ENCODE peak calls at places on chromosome 9, in five cellular contexts. One of them, this sample, is unnamed.

GRCh38 chr9:120729796-120730195 is 15.5 kb upstream of the MEGF9 start:
- DNase-seq in esophagus squamous epithelium: no peak
- DNase-seq in head of caudate nucleus: no peak
- DNase-seq in fibroblast of the aortic adventitia: peak; percentile 19
- DNase-seq in NCI-H460: no peak
- DNase-seq in this sample: no peak

GRCh38 chr9:137987244-137988030 is 109.9 kb downstream of the CACNA1B start:
- DNase-seq in esophagus squamous epithelium: no peak
- DNase-seq in head of caudate nucleus: no peak
- DNase-seq in fibroblast of the aortic adventitia: no peak
- DNase-seq in NCI-H460: no peak
- DNase-seq in this sample: no peak

GRCh38 chr9:94692601-94693000 is 33.9 kb upstream of the AOPEP start:
- DNase-seq in esophagus squamous epithelium: no peak
- DNase-seq in head of caudate nucleus: no peak
- DNase-seq in fibroblast of the aortic adventitia: no peak
- DNase-seq in NCI-H460: no peak
- DNase-seq in this sample: no peak

GRCh38 chr9:130368631-130369103 is 76.1 kb upstream of the ASS1 start:
- DNase-seq in esophagus squamous epithelium: no peak
- DNase-seq in head of caudate nucleus: no peak
- DNase-seq in fibroblast of the aortic adventitia: no peak
- DNase-seq in NCI-H460: no peak
- DNase-seq in this sample: no peak

GRCh38 chr9:76734716-76735115 is 29.5 kb upstream of the PCA3 start:
- DNase-seq in esophagus squamous epithelium: no peak
- DNase-seq in head of caudate nucleus: no peak
- DNase-seq in fibroblast of the aortic adventitia: no peak
- DNase-seq in NCI-H460: no peak
- DNase-seq in this sample: no peak

GRCh38 chr9:114319147-114319546 is 3.8 kb upstream of the ORM1 start:
- DNase-seq in esophagus squamous epithelium: no peak
- DNase-seq in head of caudate nucleus: no peak
- DNase-seq in fibroblast of the aortic adventitia: no peak
- DNase-seq in NCI-H460: no peak
- DNase-seq in this sample: no peak

GRCh38 chr9:3035594-3036389 is 191.9 kb upstream of the PUM3 start:
- DNase-seq in esophagus squamous epithelium: no peak
- DNase-seq in head of caudate nucleus: no peak
- DNase-seq in fibroblast of the aortic adventitia: no peak
- DNase-seq in NCI-H460: no peak
- DNase-seq in this sample: no peak

GRCh38 chr9:88852794-88853193 is 138.5 kb upstream of the S1PR3 start:
- DNase-seq in esophagus squamous epithelium: no peak
- DNase-seq in head of caudate nucleus: no peak
- DNase-seq in fibroblast of the aortic adventitia: peak; percentile 82
- DNase-seq in NCI-H460: peak; percentile 64
- DNase-seq in this sample: no peak

GRCh38 chr9:69649566-69650260 is 22.5 kb downstream of the APBA1 start:
- DNase-seq in esophagus squamous epithelium: no peak
- DNase-seq in head of caudate nucleus: no peak
- DNase-seq in fibroblast of the aortic adventitia: peak; percentile 59
- DNase-seq in NCI-H460: no peak
- DNase-seq in this sample: no peak

GRCh38 chr9:31390352-31391025 is 994.0 kb upstream of the ACO1 start:
- DNase-seq in esophagus squamous epithelium: no peak
- DNase-seq in head of caudate nucleus: no peak
- DNase-seq in fibroblast of the aortic adventitia: no peak
- DNase-seq in NCI-H460: no peak
- DNase-seq in this sample: no peak

GRCh38 chr9:96209407-96210031 is 92.5 kb downstream of the HSD17B3 start:
- DNase-seq in esophagus squamous epithelium: no peak
- DNase-seq in head of caudate nucleus: no peak
- DNase-seq in fibroblast of the aortic adventitia: peak; percentile 66
- DNase-seq in NCI-H460: peak; percentile 36
- DNase-seq in this sample: no peak

GRCh38 chr9:111036946-111037743 is 1.1 kb downstream of the LPAR1 start:
- DNase-seq in esophagus squamous epithelium: no peak
- DNase-seq in head of caudate nucleus: no peak
- DNase-seq in fibroblast of the aortic adventitia: peak; percentile 66
- DNase-seq in NCI-H460: no peak
- DNase-seq in this sample: no peak

GRCh38 chr9:124708633-124709032 is 62.5 kb downstream of the NR6A1 start:
- DNase-seq in esophagus squamous epithelium: no peak
- DNase-seq in head of caudate nucleus: no peak
- DNase-seq in fibroblast of the aortic adventitia: peak; percentile 31
- DNase-seq in NCI-H460: no peak
- DNase-seq in this sample: peak; percentile 32

GRCh38 chr9:89505795-89506385 is 8.0 kb upstream of the SEMA4D start:
- DNase-seq in esophagus squamous epithelium: no peak
- DNase-seq in head of caudate nucleus: no peak
- DNase-seq in fibroblast of the aortic adventitia: no peak
- DNase-seq in NCI-H460: no peak
- DNase-seq in this sample: no peak

GRCh38 chr9:113910036-113910639 is 34.0 kb downstream of the ZNF618 start:
- DNase-seq in esophagus squamous epithelium: no peak
- DNase-seq in head of caudate nucleus: no peak
- DNase-seq in fibroblast of the aortic adventitia: no peak
- DNase-seq in NCI-H460: no peak
- DNase-seq in this sample: no peak

GRCh38 chr9:133396952-133397351 is 20.8 kb downstream of the STKLD1 start:
- DNase-seq in esophagus squamous epithelium: no peak
- DNase-seq in head of caudate nucleus: no peak
- DNase-seq in fibroblast of the aortic adventitia: no peak
- DNase-seq in NCI-H460: no peak
- DNase-seq in this sample: no peak

GRCh38 chr9:137320555-137321384 is 18.7 kb upstream of the NRARP start:
- DNase-seq in esophagus squamous epithelium: no peak
- DNase-seq in head of caudate nucleus: no peak
- DNase-seq in fibroblast of the aortic adventitia: no peak
- DNase-seq in NCI-H460: no peak
- DNase-seq in this sample: peak; percentile 17

GRCh38 chr9:13386935-13387667 is 107.6 kb upstream of the MPDZ start:
- DNase-seq in esophagus squamous epithelium: no peak
- DNase-seq in head of caudate nucleus: no peak
- DNase-seq in fibroblast of the aortic adventitia: peak; percentile 97
- DNase-seq in NCI-H460: no peak
- DNase-seq in this sample: no peak

GRCh38 chr9:128694344-128694743 is 5.3 kb downstream of the SET start:
- DNase-seq in esophagus squamous epithelium: no peak
- DNase-seq in head of caudate nucleus: no peak
- DNase-seq in fibroblast of the aortic adventitia: no peak
- DNase-seq in NCI-H460: no peak
- DNase-seq in this sample: no peak

GRCh38 chr9:33241298-33241697 is 1.3 kb downstream of the SPINK4 start:
- DNase-seq in esophagus squamous epithelium: no peak
- DNase-seq in head of caudate nucleus: no peak
- DNase-seq in fibroblast of the aortic adventitia: no peak
- DNase-seq in NCI-H460: no peak
- DNase-seq in this sample: peak; percentile 48

GRCh38 chr9:107749787-107750444 is 260.3 kb upstream of the KLF4 start:
- DNase-seq in esophagus squamous epithelium: peak; percentile 13
- DNase-seq in head of caudate nucleus: peak; percentile 84
- DNase-seq in fibroblast of the aortic adventitia: peak; percentile 98
- DNase-seq in NCI-H460: peak; percentile 97
- DNase-seq in this sample: peak; percentile 76

GRCh38 chr9:77011973-77012817 is 7.3 kb upstream of the FOXB2 start:
- DNase-seq in esophagus squamous epithelium: no peak
- DNase-seq in head of caudate nucleus: peak; percentile 59
- DNase-seq in fibroblast of the aortic adventitia: peak; percentile 50
- DNase-seq in NCI-H460: peak; percentile 11
- DNase-seq in this sample: peak; percentile 71

GRCh38 chr9:106885451-106885850 is 22.5 kb downstream of the ZNF462 start:
- DNase-seq in esophagus squamous epithelium: no peak
- DNase-seq in head of caudate nucleus: no peak
- DNase-seq in fibroblast of the aortic adventitia: peak; percentile 77
- DNase-seq in NCI-H460: no peak
- DNase-seq in this sample: no peak

GRCh38 chr9:3246231-3246630 is 279.6 kb downstream of the RFX3 start:
- DNase-seq in esophagus squamous epithelium: no peak
- DNase-seq in head of caudate nucleus: no peak
- DNase-seq in fibroblast of the aortic adventitia: no peak
- DNase-seq in NCI-H460: no peak
- DNase-seq in this sample: no peak

GRCh38 chr9:131585375-131585774 is 40.1 kb downstream of the PRRT1B start:
- DNase-seq in esophagus squamous epithelium: no peak
- DNase-seq in head of caudate nucleus: no peak
- DNase-seq in fibroblast of the aortic adventitia: no peak
- DNase-seq in NCI-H460: no peak
- DNase-seq in this sample: peak; percentile 30

GRCh38 chr9:13023498-13023897 is 248.7 kb downstream of the LURAP1L start:
- DNase-seq in esophagus squamous epithelium: no peak
- DNase-seq in head of caudate nucleus: no peak
- DNase-seq in fibroblast of the aortic adventitia: no peak
- DNase-seq in NCI-H460: no peak
- DNase-seq in this sample: no peak

GRCh38 chr9:137975527-137975913 is 97.9 kb downstream of the CACNA1B start:
- DNase-seq in esophagus squamous epithelium: no peak
- DNase-seq in head of caudate nucleus: no peak
- DNase-seq in fibroblast of the aortic adventitia: no peak
- DNase-seq in NCI-H460: no peak
- DNase-seq in this sample: no peak

GRCh38 chr9:95516221-95516735 is 493 bp downstream of the PTCH1 start:
- DNase-seq in esophagus squamous epithelium: no peak
- DNase-seq in head of caudate nucleus: no peak
- DNase-seq in fibroblast of the aortic adventitia: no peak
- DNase-seq in NCI-H460: no peak
- DNase-seq in this sample: no peak

GRCh38 chr9:2055203-2055658 is 40.1 kb downstream of the SMARCA2 start:
- DNase-seq in esophagus squamous epithelium: no peak
- DNase-seq in head of caudate nucleus: no peak
- DNase-seq in fibroblast of the aortic adventitia: peak; percentile 56
- DNase-seq in NCI-H460: no peak
- DNase-seq in this sample: no peak

GRCh38 chr9:126169736-126170135 is 156.9 kb upstream of the MVB12B start:
- DNase-seq in esophagus squamous epithelium: no peak
- DNase-seq in head of caudate nucleus: no peak
- DNase-seq in fibroblast of the aortic adventitia: no peak
- DNase-seq in NCI-H460: no peak
- DNase-seq in this sample: no peak

GRCh38 chr9:127634698-127635097 is 22.6 kb downstream of the STXBP1 start:
- DNase-seq in esophagus squamous epithelium: no peak
- DNase-seq in head of caudate nucleus: no peak
- DNase-seq in fibroblast of the aortic adventitia: no peak
- DNase-seq in NCI-H460: no peak
- DNase-seq in this sample: no peak

GRCh38 chr9:114611516-114612271 is 603 bp downstream of the TMEM268 start:
- DNase-seq in esophagus squamous epithelium: no peak
- DNase-seq in head of caudate nucleus: peak; percentile 55
- DNase-seq in fibroblast of the aortic adventitia: peak; percentile 61
- DNase-seq in NCI-H460: peak; percentile 38
- DNase-seq in this sample: peak; percentile 65

This sample was measured in transverse colon.